ENCODE peak calls at places on chromosomes 16 and 17, in ten cellular contexts. C is aorta, X is SK-N-SH, K is GM23248, O is endothelial cell of umbilical vein, N is H1, S is Caco-2, V is BE2C, Y is pancreas, P is stomach. G is an unnamed sample. For H3K36me3, the result is how much of the 10 kb centered on the place peaks cover.

GRCh38 chr17:673200-673681 is 41.4 kb downstream of the VPS53 start:
- DNase-seq in O (no peak), K (no peak), Y (no peak), N (no peak), X (peak), C (no peak), S (no peak), V (no peak), P (no peak), G (peak)

GRCh38 chr16:15548482-15548891 is 94.5 kb downstream of the MARF1 start:
- DNase-seq in V (no peak), O (no peak), K (peak), X (no peak), C (no peak), P (no peak), Y (no peak), S (no peak), N (no peak), G (no peak)

GRCh38 chr17:38663125-38663751 is 11.5 kb downstream of the EPOP start:
- DNase-seq in V (peak), X (peak), K (peak), N (peak), C (no peak), Y (peak), P (peak), S (peak), O (peak), G (peak)

GRCh38 chr17:9037741-9038140 is 16.4 kb downstream of the NTN1 start:
- DNase-seq in S (no peak), C (no peak), Y (no peak), V (no peak), K (no peak), X (no peak), N (no peak), O (no peak), P (no peak), G (no peak)

GRCh38 chr17:28997811-28998210 is 8.0 kb downstream of the SEZ6 start:
- DNase-seq in X (no peak), K (no peak), O (no peak), S (no peak), Y (no peak), V (no peak), P (no peak), N (no peak), C (no peak), G (no peak)

GRCh38 chr16:69595127-69596036 is 29.6 kb downstream of the NFAT5 start:
- DNase-seq in C (no peak), S (no peak), V (no peak), O (peak), P (no peak), N (no peak), K (peak), X (no peak), Y (no peak), G (no peak)

GRCh38 chr17:62910277-62910676 is 55.8 kb upstream of the TANC2 start:
- DNase-seq in S (no peak), Y (no peak), O (no peak), P (no peak), X (no peak), N (no peak), C (no peak), K (no peak), V (no peak), G (no peak)

GRCh38 chr17:21214015-21214776 is at the start of gene TMEM11:
- DNase-seq in N (peak), Y (peak), K (peak), P (peak), C (peak), X (peak), O (peak), S (peak), V (peak), G (peak)

GRCh38 chr16:66961065-66961744 is at the start of gene CES3:
- DNase-seq in X (peak), Y (peak), N (peak), K (peak), P (peak), C (no peak), V (peak), O (peak), S (peak), G (peak)

GRCh38 chr17:61285483-61286320 is 113.9 kb upstream of the TBX2 start:
- DNase-seq in K (peak), X (no peak), C (no peak), N (no peak), Y (no peak), O (no peak), P (no peak), V (no peak), S (no peak), G (no peak)

GRCh38 chr16:3112058-3112880 is at the start of gene ZNF205:
- DNase-seq in C (peak), S (peak), V (peak), K (peak), Y (peak), N (no peak), O (peak), X (peak), P (peak), G (peak)

GRCh38 chr16:86100205-86101134 is 201.5 kb downstream of the IRF8 start:
- DNase-seq in K (no peak), S (no peak), O (no peak), Y (no peak), P (no peak), C (peak), N (no peak), X (no peak), V (peak), G (no peak)

GRCh38 chr16:48223490-48223889 is 20.6 kb upstream of the LONP2 start:
- DNase-seq in P (no peak), X (no peak), K (no peak), Y (no peak), V (no peak), N (no peak), O (no peak), S (no peak), C (no peak), G (no peak)

GRCh38 chr17:3318336-3318735 is 20.2 kb upstream of the OR3A1 start:
- DNase-seq in S (no peak), Y (no peak), V (no peak), N (no peak), O (no peak), P (no peak), K (no peak), C (no peak), X (no peak), G (no peak)

GRCh38 chr17:79007504-79008381 is 1.8 kb downstream of the CANT1 start:
- DNase-seq in O (no peak), S (no peak), V (no peak), P (no peak), C (peak), K (peak), X (no peak), N (no peak), Y (peak), G (no peak)
- H3K4me3 ChIP-seq in O (peak), S (no peak), V (no peak), P (no peak), C (no peak), K (peak), X (no peak), N (no peak), Y (no peak), G (peak)

DNA sequence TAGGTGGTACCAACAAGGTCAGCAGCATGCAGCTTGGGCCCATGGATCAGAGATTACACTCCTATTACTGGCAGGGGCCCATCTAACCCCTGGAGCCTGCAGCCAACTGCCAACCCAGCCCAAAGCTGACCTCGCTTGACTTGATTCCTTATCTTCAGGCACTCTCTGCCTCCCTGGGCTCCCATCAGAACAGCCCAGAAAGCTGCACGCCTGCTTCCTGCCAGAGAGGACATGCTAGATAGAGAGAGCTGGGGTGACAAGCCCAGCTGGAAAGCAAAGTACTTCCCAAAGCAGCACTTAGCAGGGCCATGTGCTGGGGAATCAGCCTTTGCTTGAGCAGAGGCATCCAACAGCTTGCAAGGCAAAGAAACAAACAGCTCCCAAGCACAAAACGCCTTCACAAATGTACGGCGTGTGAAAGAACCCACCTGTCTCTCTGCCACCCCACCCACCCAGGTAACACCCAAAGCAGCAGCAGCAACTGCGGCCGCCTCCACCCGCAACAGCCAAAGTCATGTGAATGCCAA is 74.2 kb upstream of the NLK start:
- DNase-seq in O (no peak), V (peak), N (no peak), C (no peak), P (peak), Y (peak), X (peak), S (no peak), K (no peak), G (no peak)
- H3K36me3 ChIP-seq in O (under half), V (under half), N (under half), C (under half), P (under half), Y (under half), X (under half), S (under half), K (under half), G (under half)

DNA sequence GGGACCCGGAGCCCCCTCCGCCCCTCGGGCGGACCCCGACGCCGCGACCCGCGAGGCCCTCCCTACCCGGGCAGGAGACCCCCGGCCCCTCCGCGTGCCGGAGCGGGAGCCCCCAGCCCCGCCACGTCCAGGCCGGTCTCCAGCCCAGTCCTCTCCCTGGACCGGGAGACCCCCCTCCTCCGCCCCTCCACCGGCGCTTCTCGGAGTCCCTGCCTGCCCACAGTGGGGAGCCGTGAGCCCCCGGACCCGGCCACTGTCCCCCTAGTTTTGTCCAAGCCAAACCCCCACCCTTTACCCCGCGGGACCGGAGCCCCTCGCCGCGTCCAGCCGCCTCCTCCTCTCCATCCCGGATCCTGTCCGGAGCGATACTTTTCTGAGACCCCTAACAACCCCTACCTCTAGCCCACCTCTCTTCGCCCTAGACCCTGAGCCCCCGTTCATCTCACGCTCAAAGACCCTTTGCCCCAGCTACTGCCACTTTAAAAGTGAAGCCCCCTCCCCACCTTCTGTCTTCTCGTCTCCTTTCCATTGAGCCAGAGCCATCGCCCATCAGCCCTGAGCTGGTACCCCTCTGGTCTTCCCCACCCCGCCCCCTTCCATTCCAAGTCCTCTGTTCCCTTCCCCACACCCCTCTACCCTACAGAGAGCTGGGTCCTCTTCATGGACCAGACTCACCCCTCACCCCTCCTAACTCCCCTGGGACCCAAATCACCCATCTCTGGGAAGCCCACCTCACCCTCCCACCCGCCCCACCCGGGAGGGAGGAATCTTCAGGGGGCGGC is 1.0 kb downstream of the NECAB2 start:
- DNase-seq in S (no peak), O (no peak), P (no peak), N (no peak), V (no peak), X (no peak), C (no peak), Y (no peak), K (no peak), G (peak)
- H3K4me3 ChIP-seq in S (peak), O (no peak), P (peak), N (peak), V (no peak), X (peak), C (no peak), Y (no peak), K (no peak), G (no peak)

GRCh38 chr17:57124053-57124452 is 39.0 kb downstream of the AKAP1 start:
- DNase-seq in S (no peak), X (no peak), V (no peak), P (no peak), K (no peak), N (no peak), C (no peak), O (no peak), Y (no peak), G (no peak)

GRCh38 chr17:57117798-57118197 is 32.8 kb downstream of the AKAP1 start:
- DNase-seq in V (no peak), K (no peak), Y (no peak), C (no peak), N (no peak), O (no peak), P (no peak), X (no peak), S (no peak), G (no peak)

GRCh38 chr17:57125406-57125805 is 40.4 kb downstream of the AKAP1 start:
- DNase-seq in N (no peak), K (no peak), C (no peak), V (no peak), X (no peak), P (no peak), S (no peak), Y (no peak), O (no peak), G (no peak)

GRCh38 chr17:57121308-57122042 is 36.4 kb downstream of the AKAP1 start:
- DNase-seq in V (peak), C (no peak), K (peak), O (peak), P (peak), Y (peak), X (peak), S (peak), N (no peak), G (no peak)

DNA sequence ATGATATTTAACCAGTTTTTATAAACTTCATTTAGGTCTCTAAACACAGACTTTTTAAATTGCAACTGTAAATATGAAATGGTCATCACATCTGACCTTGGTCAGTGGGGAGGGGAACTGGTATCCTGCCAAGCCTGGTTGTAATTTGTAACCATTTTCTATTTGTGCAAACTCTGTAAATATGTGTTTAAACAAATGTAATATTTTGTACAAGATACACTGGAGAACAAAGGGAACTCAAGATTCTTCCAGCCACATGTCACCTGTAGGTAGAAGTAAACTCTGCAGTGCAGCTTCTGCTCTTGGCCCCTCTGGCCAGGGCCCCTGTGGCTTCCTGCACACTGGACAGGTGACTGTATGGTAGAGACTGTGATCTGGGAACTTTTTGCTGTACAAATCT is 35.8 kb downstream of the AKAP1 start:
- DNase-seq in P (no peak), S (no peak), V (no peak), C (no peak), Y (no peak), K (no peak), O (no peak), X (no peak), N (no peak), G (no peak)
- H3K36me3 ChIP-seq in P (half or more), S (under half), V (half or more), C (under half), Y (under half), K (under half), O (under half), X (under half), N (under half), G (half or more)

GRCh38 chr17:78715000-78715771 is 66.9 kb downstream of the CYTH1 start:
- DNase-seq in N (no peak), S (no peak), C (no peak), P (peak), X (no peak), V (no peak), O (peak), Y (no peak), K (peak), G (no peak)
- H3K4me3 ChIP-seq in N (no peak), S (no peak), C (no peak), P (no peak), X (no peak), V (no peak), O (no peak), Y (no peak), K (no peak), G (no peak)

DNA sequence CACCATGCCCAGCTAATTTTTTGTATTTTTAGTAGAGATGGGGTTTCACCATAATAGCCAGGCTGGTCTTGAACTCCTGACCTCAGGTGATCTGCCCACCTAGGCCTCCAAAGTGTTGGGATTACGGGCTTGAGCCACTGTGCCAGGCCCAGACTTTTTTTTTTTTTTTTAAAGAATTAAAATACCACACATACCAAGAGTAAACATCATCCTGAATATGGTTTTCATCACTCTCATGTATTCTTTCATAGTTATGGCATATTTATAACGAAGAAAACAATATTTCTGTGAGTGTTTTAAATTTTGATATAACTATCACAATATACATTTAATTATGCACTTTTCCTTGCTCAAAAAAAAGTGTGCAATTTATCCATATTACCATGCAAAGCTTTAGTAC is 48.2 kb downstream of the MARVELD3 start:
- DNase-seq in N (no peak), K (no peak), P (no peak), V (no peak), S (no peak), Y (no peak), C (no peak), O (no peak), X (no peak), G (no peak)
- H3K36me3 ChIP-seq in N (under half), K (half or more), P (under half), V (under half), S (under half), Y (under half), C (under half), O (under half), X (half or more), G (half or more)